ENCODE peak calls at places on chromosomes 2 and 18, in four cellular contexts. Q is A549, W is HepG2, P is GM12878. C is an unnamed sample.
A peak's percentile ranks its signal among the peaks of the same experiment; 100 is the strongest.

GRCh38 chr2:149422337-149422990 is 92.1 kb downstream of the LYPD6 start:
- DNase-seq in P (no peak), W (no peak), Q (peak; percentile 21), C (no peak)

GRCh38 chr18:79818036-79818435 is 20.3 kb downstream of the KCNG2 start:
- DNase-seq in P (no peak), W (no peak), Q (no peak), C (peak; percentile 31)

GRCh38 chr2:172087780-172088244 is 2.5 kb downstream of the DLX1 start:
- DNase-seq in Q (no peak), P (no peak), W (no peak), C (no peak)

GRCh38 chr18:33757037-33757436 is 179.0 kb downstream of the ASXL3 start:
- DNase-seq in W (no peak), P (no peak), Q (no peak), C (no peak)

GRCh38 chr2:173749315-173749714 is 215.9 kb downstream of the SP3 start:
- DNase-seq in Q (peak; percentile 53), W (peak; percentile 23), P (no peak), C (peak; percentile 13)

GRCh38 chr2:190254451-190254850 is 65.2 kb downstream of the HIBCH start:
- DNase-seq in P (no peak), W (no peak), Q (no peak), C (no peak)

GRCh38 chr2:216015722-216016464 is 2.5 kb upstream of the MREG start:
- DNase-seq in Q (no peak), W (no peak), P (peak; percentile 87), C (peak; percentile 31)

GRCh38 chr2:74514368-74515270 is at the start of gene TLX2:
- DNase-seq in P (no peak), W (no peak), Q (peak; percentile 51), C (peak; percentile 53)

GRCh38 chr18:23844991-23845680 is 155.9 kb downstream of the LAMA3 start:
- DNase-seq in P (no peak), Q (peak; percentile 15), W (no peak), C (no peak)

GRCh38 chr18:43642647-43643046 is 365.4 kb upstream of the SYT4 start:
- DNase-seq in P (no peak), W (no peak), Q (no peak), C (no peak)

GRCh38 chr18:44819944-44820510 is 139.3 kb downstream of the SETBP1 start:
- DNase-seq in P (no peak), W (no peak), Q (no peak), C (no peak)

GRCh38 chr2:47174731-47175361 is 19.7 kb upstream of the STPG4 start:
- DNase-seq in Q (peak; percentile 87), P (no peak), W (peak; percentile 49), C (peak; percentile 50)

GRCh38 chr2:32484907-32485306 is 128.1 kb downstream of the BIRC6 start:
- DNase-seq in P (no peak), W (no peak), Q (peak; percentile 83), C (peak; percentile 94)

GRCh38 chr2:145682536-145683157 is 1162.7 kb upstream of the ZEB2 start:
- DNase-seq in Q (no peak), W (no peak), P (no peak), C (peak; percentile 67)

GRCh38 chr2:240553956-240554480 is 3.8 kb downstream of the ANKMY1 start:
- DNase-seq in Q (no peak), W (no peak), P (no peak), C (no peak)

GRCh38 chr2:178449700-178450573 is 1.0 kb downstream of the PRKRA start:
- DNase-seq in Q (no peak), P (no peak), W (peak; percentile 37), C (peak; percentile 26)

GRCh38 chr2:178452334-178452733 is 1.2 kb downstream of the PJVK start:
- DNase-seq in W (no peak), Q (no peak), P (no peak), C (no peak)

GRCh38 chr2:178450574-178451429 is at the start of the genes PJVK and PRKRA:
- DNase-seq in Q (peak; percentile 98), W (peak; percentile 93), P (peak; percentile 81), C (peak; percentile 99)

GRCh38 chr2:178452870-178453269 is 1.7 kb downstream of the PJVK start:
- DNase-seq in W (no peak), P (no peak), Q (no peak), C (no peak)

GRCh38 chr2:178448968-178449661 is 1.9 kb downstream of the PRKRA start:
- DNase-seq in W (no peak), P (no peak), Q (no peak), C (no peak)
- TF ChIP-seq POLR2A in W (no peak), P (no peak), Q (no peak), C (no peak)

GRCh38 chr18:702957-703659 is 9.3 kb downstream of the ENOSF1 start:
- DNase-seq in P (no peak), Q (peak; percentile 24), W (peak; percentile 79), C (peak; percentile 68)
- TF ChIP-seq MYC in P (no peak), Q (no peak), W (no peak), C (no peak)

GRCh38 chr2:208254118-208254870 is 577 bp downstream of the IDH1 start:
- DNase-seq in W (peak; percentile 94), P (peak; percentile 41), Q (peak; percentile 81), C (peak; percentile 95)
- TF ChIP-seq POLR2A in W (peak; percentile 84), P (no peak), Q (peak; percentile 42), C (no peak)

DNA sequence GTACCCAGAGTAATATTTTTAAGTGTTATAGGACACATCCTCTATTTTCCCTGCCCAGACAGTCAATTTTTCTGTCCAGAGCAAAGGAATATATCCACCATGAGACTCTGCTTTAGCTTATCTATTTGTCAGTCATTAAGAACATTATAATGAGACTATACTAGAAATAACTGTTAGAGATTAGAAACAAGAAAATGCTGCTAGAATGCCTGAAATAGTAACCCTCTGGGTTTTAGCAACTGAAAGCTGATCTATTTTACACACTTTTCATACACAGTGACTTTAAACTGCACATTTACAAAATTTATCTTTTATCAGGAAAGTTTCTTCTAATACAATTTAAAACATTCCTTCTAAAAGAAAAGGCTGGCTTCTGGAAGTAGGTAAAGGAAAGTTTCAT is 39.6 kb downstream of the MBD2 start:
- DNase-seq in W (no peak), Q (no peak), P (no peak), C (no peak)
- TF ChIP-seq MYC in W (no peak), Q (no peak), P (no peak), C (no peak)

GRCh38 chr2:236169741-236170654 is 1.8 kb upstream of the GBX2 start:
- DNase-seq in Q (no peak), P (no peak), W (no peak), C (no peak)
- TF ChIP-seq POLR2A in Q (no peak), P (no peak), W (no peak), C (no peak)

DNA sequence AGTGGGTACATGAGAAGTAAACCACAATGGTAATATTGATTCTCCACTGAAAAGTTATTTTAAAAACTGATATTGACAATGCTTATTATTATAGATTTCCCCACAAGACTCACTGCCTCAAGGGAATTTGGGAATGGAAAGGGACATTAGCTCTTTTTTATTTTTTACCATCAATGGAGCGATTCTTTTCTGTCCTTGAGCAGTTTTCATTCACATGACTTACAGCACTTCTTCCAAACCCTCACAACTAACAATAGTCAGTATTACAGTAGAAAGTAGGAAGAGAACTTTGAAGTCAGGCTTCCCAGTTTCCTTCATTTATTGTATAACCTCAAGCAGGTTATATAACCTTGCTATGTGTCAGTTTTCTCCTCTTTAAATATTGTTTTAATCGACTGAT is 4.3 kb upstream of the UNC80 start:
- DNase-seq in W (no peak), Q (no peak), P (no peak), C (no peak)
- TF ChIP-seq MYC in W (no peak), Q (no peak), P (no peak), C (no peak)

GRCh38 chr18:63477972-63478371 is 1.2 kb downstream of the SERPINB5 start:
- DNase-seq in W (no peak), Q (no peak), P (no peak), C (no peak)

GRCh38 chr18:63480476-63480875 is 3.7 kb downstream of the SERPINB5 start:
- DNase-seq in Q (no peak), W (no peak), P (no peak), C (no peak)

GRCh38 chr18:63480892-63481291 is 4.1 kb downstream of the SERPINB5 start:
- DNase-seq in Q (no peak), P (no peak), W (no peak), C (no peak)

GRCh38 chr18:63479826-63480225 is 3.1 kb downstream of the SERPINB5 start:
- DNase-seq in W (no peak), P (no peak), Q (no peak), C (no peak)

DNA sequence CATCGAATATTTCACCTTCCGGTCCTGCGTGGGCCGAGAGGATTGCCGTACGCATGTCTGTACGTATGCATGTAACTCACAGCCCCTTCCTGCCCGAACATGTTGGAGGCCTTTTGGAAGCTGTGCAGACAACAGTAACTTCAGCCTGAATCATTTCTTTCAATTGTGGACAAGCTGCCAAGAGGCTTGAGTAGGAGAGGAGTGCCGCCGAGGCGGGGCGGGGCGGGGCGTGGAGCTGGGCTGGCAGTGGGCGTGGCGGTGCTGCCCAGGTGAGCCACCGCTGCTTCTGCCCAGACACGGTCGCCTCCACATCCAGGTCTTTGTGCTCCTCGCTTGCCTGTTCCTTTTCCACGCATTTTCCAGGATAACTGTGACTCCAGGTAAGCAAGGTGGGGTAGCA is at the start of gene SERPINB5:
- DNase-seq in Q (no peak), P (no peak), W (no peak), C (no peak)
- TF ChIP-seq POLR2A in Q (no peak), P (no peak), W (no peak), C (no peak)